ENCODE peak calls at places on chromosomes 13 and 19, in ten cellular contexts. X is heart right ventricle, W is tibial nerve, A is breast epithelium, L is pancreas, S is A673, J is heart left ventricle, P is sigmoid colon, T is psoas muscle, Q is mammary epithelial cell. M is an unnamed sample.

GRCh38 chr19:11322269-11323024 is 17.0 kb downstream of the RAB3D start:
- DNase-seq in J (peak), S (no peak), L (no peak), X (no peak), T (no peak), W (no peak), Q (no peak), P (no peak), A (no peak), M (no peak)

GRCh38 chr19:51417107-51417806 is at the start of gene SIGLEC10:
- DNase-seq in W (no peak), S (no peak), X (peak), L (no peak), A (no peak), P (no peak), T (no peak), J (peak), Q (no peak), M (no peak)

GRCh38 chr19:13629687-13630357 is 123.5 kb upstream of the CACNA1A start:
- DNase-seq in T (no peak), J (no peak), X (no peak), L (no peak), W (no peak), Q (peak), S (peak), A (no peak), P (no peak), M (no peak)

GRCh38 chr19:39430675-39431593 is 4.8 kb downstream of the RPS16 start:
- DNase-seq in L (no peak), P (no peak), A (no peak), Q (peak), T (no peak), J (peak), W (no peak), X (peak), S (peak), M (no peak)

GRCh38 chr19:7515091-7515470 is 822 bp upstream of the ZNF358 start:
- DNase-seq in J (peak), L (no peak), A (no peak), P (peak), Q (no peak), T (no peak), S (no peak), W (no peak), X (peak), M (no peak)

GRCh38 chr13:101059803-101060202 is 356.5 kb downstream of the NALCN start:
- DNase-seq in A (no peak), X (no peak), S (no peak), W (no peak), J (no peak), T (no peak), P (no peak), Q (no peak), L (no peak), M (no peak)

GRCh38 chr13:112692104-112692503 is 2.3 kb downstream of the ATP11A start:
- DNase-seq in S (no peak), Q (no peak), J (no peak), W (no peak), X (no peak), T (no peak), A (no peak), P (no peak), L (no peak), M (no peak)

GRCh38 chr13:98105929-98106336 is 37.0 kb upstream of the FARP1 start:
- DNase-seq in W (no peak), L (no peak), S (peak), J (peak), P (no peak), T (no peak), Q (no peak), X (peak), A (peak), M (no peak)

GRCh38 chr19:282501-282900 is 8.7 kb downstream of the PLPP2 start:
- DNase-seq in P (no peak), W (no peak), A (no peak), J (no peak), L (no peak), S (no peak), Q (no peak), X (no peak), T (peak), M (no peak)

GRCh38 chr13:41694902-41695301 is 237.6 kb downstream of the RGCC start:
- DNase-seq in P (peak), Q (peak), L (no peak), W (peak), T (peak), A (no peak), S (peak), X (peak), J (peak), M (no peak)

GRCh38 chr19:30566681-30567420 is 194.7 kb downstream of the ZNF536 start:
- DNase-seq in T (no peak), A (no peak), Q (no peak), J (no peak), S (no peak), W (no peak), X (no peak), P (no peak), L (no peak), M (no peak)

GRCh38 chr13:72463561-72463960 is 263.9 kb downstream of the MZT1 start:
- DNase-seq in X (peak), T (no peak), Q (no peak), W (no peak), J (no peak), S (no peak), L (no peak), P (peak), A (no peak), M (no peak)

GRCh38 chr19:55283548-55284393 is at the start of gene BRSK1:
- DNase-seq in T (peak), X (peak), P (peak), S (peak), W (no peak), J (peak), A (no peak), Q (no peak), L (no peak), M (peak)

GRCh38 chr19:6739390-6739883 is at the start of gene TRIP10:
- DNase-seq in J (peak), Q (peak), S (peak), A (peak), T (peak), X (peak), P (peak), W (peak), L (peak), M (peak)

GRCh38 chr19:43351998-43352746 is 1.3 kb upstream of the CD177 start:
- DNase-seq in X (no peak), S (no peak), A (no peak), J (no peak), W (no peak), L (no peak), T (no peak), P (no peak), Q (no peak), M (no peak)

GRCh38 chr13:75443356-75443958 is 38.5 kb downstream of the TBC1D4 start:
- DNase-seq in A (no peak), J (no peak), Q (no peak), S (no peak), X (no peak), L (no peak), P (no peak), W (no peak), T (no peak), M (no peak)

GRCh38 chr13:38395505-38395803 is 45.8 kb downstream of the UFM1 start:
- DNase-seq in L (no peak), J (no peak), A (no peak), X (no peak), T (no peak), S (no peak), W (no peak), Q (peak), P (no peak), M (no peak)

GRCh38 chr13:110304256-110304655 is 2.7 kb downstream of the COL4A1 start:
- DNase-seq in P (peak), T (no peak), J (no peak), X (no peak), Q (no peak), A (no peak), W (no peak), L (no peak), S (no peak), M (no peak)

GRCh38 chr19:38551450-38551813 is 66.3 kb downstream of the MAP4K1 start:
- DNase-seq in L (no peak), T (peak), A (no peak), Q (no peak), P (no peak), S (no peak), W (no peak), X (no peak), J (no peak), M (no peak)

GRCh38 chr13:110238795-110239194 is 68.2 kb downstream of the COL4A1 start:
- DNase-seq in T (peak), Q (no peak), J (no peak), W (no peak), L (no peak), A (no peak), S (no peak), X (peak), P (no peak), M (no peak)

GRCh38 chr19:13169769-13170168 is 19.6 kb downstream of the IER2 start:
- DNase-seq in Q (peak), X (no peak), P (no peak), A (peak), W (no peak), L (no peak), J (peak), T (no peak), S (no peak), M (no peak)

GRCh38 chr13:29572575-29572974 is 22.9 kb downstream of the SLC7A1 start:
- DNase-seq in J (no peak), A (no peak), X (no peak), Q (no peak), L (no peak), P (no peak), W (no peak), T (no peak), S (no peak), M (no peak)

GRCh38 chr13:97855570-97855970 is 97.9 kb upstream of the IPO5 start:
- DNase-seq in J (no peak), L (no peak), W (no peak), S (peak), P (peak), X (peak), A (no peak), T (no peak), Q (peak), M (no peak)

GRCh38 chr19:16921766-16922591 is 33.2 kb downstream of the F2RL3 start:
- DNase-seq in X (no peak), Q (no peak), L (no peak), S (no peak), A (no peak), P (no peak), J (no peak), W (no peak), T (peak), M (no peak)

GRCh38 chr19:38648789-38649304 is 1.4 kb downstream of the ACTN4 start:
- DNase-seq in L (peak), A (no peak), P (no peak), S (no peak), Q (no peak), J (no peak), W (no peak), X (no peak), T (no peak), M (no peak)

GRCh38 chr13:29935309-29935981 is 85.0 kb upstream of the UBL3 start:
- DNase-seq in L (no peak), S (no peak), P (no peak), W (no peak), T (no peak), X (no peak), Q (no peak), A (no peak), J (no peak), M (peak)

GRCh38 chr19:34176581-34176980 is 4.3 kb downstream of the LSM14A start:
- DNase-seq in L (no peak), A (no peak), X (no peak), Q (no peak), S (no peak), T (no peak), W (no peak), J (no peak), P (no peak), M (no peak)

GRCh38 chr19:17103177-17103576 is 27.6 kb downstream of the MYO9B start:
- DNase-seq in X (no peak), J (no peak), Q (peak), W (no peak), T (no peak), L (no peak), A (no peak), P (no peak), S (peak), M (no peak)

GRCh38 chr13:71886880-71887279 is 19.9 kb upstream of the DACH1 start:
- DNase-seq in Q (no peak), A (no peak), L (no peak), T (no peak), W (no peak), S (no peak), J (no peak), X (no peak), P (no peak), M (no peak)

GRCh38 chr13:43301341-43301969 is 278.1 kb downstream of the DNAJC15 start:
- DNase-seq in W (no peak), X (no peak), L (no peak), A (no peak), J (no peak), P (no peak), S (peak), Q (no peak), T (no peak), M (no peak)

GRCh38 chr13:68708336-68708908 is 1399.2 kb upstream of the ATXN8OS start:
- DNase-seq in P (no peak), J (no peak), Q (no peak), L (peak), S (no peak), T (no peak), A (no peak), X (no peak), W (no peak), M (no peak)

GRCh38 chr13:48892311-48892710 is 83.4 kb upstream of the FNDC3A start:
- DNase-seq in P (no peak), S (peak), W (no peak), Q (peak), X (no peak), L (no peak), T (no peak), J (no peak), A (no peak), M (no peak)

GRCh38 chr13:95710313-95710712 is 33.4 kb downstream of the DNAJC3 start:
- DNase-seq in T (no peak), A (no peak), X (no peak), W (no peak), P (no peak), J (no peak), Q (peak), S (peak), L (no peak), M (no peak)

GRCh38 chr13:94713556-94714182 is 1.3 kb upstream of the SOX21 start:
- DNase-seq in S (no peak), J (no peak), T (no peak), Q (no peak), L (peak), X (no peak), A (no peak), W (no peak), P (no peak), M (no peak)

GRCh38 chr13:61183670-61184069 is 232.0 kb downstream of the PCDH20 start:
- DNase-seq in J (no peak), Q (no peak), P (no peak), S (no peak), W (no peak), T (no peak), X (no peak), L (no peak), A (no peak), M (no peak)
- H3K27ac ChIP-seq in J (no peak), Q (no peak), P (no peak), S (no peak), W (no peak), T (no peak), X (no peak), L (no peak), A (no peak), M (no peak)

DNA sequence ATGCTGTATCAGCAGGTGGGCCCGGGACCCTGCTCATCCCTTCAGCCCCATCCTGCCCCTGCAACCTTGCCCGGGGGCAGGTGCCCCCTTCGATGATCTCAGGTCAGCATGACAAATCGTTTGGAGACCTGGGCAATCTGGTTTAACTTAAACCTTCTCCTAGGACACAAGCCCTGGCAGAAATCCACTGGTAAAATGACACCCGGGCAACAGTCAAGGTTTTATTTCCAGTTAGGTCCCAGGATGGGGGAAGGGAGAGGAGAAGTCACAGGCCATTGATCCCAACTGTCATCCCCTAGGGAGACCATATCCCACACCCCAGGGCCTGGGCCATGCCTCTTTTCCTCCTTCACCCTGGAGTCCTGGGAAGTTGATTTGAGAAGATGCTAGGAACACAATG is 1.8 kb upstream of the PLIN5 start:
- DNase-seq in Q (no peak), S (no peak), W (no peak), P (no peak), A (no peak), J (no peak), X (no peak), T (no peak), L (peak), M (no peak)
- H3K27ac ChIP-seq in Q (no peak), S (no peak), W (no peak), P (no peak), A (no peak), J (peak), X (no peak), T (peak), L (no peak), M (no peak)

GRCh38 chr13:79660361-79660760 is 179.4 kb downstream of the NDFIP2 start:
- DNase-seq in W (no peak), J (no peak), X (no peak), T (no peak), S (no peak), L (no peak), Q (no peak), A (no peak), P (no peak), M (no peak)
- H3K27ac ChIP-seq in W (no peak), J (no peak), X (no peak), T (peak), S (no peak), L (no peak), Q (no peak), A (no peak), P (no peak), M (no peak)

GRCh38 chr19:48720613-48721296 is 1.2 kb upstream of the MAMSTR start:
- DNase-seq in S (peak), Q (peak), A (peak), X (peak), L (peak), T (peak), W (peak), J (peak), P (peak), M (peak)
- H3K27ac ChIP-seq in S (peak), Q (peak), A (peak), X (peak), L (peak), T (peak), W (peak), J (peak), P (peak), M (peak)

DNA sequence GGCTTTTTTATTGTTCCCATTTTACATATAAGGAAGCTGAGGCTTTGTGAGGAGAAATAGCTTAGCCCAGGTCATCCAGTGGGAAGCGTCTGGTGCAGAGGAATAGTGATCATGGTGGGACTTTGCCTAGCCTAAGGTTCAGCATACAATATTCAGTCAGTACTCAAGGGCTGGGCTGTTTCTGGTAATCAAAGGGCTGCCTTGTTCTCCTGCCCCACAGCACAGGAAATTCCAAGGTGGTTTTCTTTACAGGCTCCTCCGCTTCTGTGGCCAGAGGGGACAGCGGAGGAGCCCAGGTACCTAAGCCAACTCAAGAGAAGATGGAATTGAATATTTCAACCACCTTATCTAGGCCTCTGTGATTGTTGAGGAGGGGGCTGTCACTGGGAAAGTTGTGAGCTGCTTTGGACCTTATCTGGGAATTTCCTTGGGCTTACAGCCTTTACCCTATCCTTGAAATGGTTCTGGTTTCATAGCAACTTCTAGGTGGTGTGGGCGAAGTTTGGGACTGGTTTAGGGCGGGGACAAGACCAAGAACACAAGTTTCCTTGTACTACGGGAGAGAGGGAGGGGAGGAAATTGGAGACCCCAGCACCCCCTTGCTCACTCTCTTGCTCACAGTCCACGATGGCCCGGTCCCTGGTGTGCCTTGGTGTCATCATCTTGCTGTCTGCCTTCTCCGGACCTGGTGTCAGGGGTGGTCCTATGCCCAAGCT is at the start of gene MIA:
- DNase-seq in W (no peak), X (no peak), L (no peak), J (no peak), T (no peak), P (no peak), Q (peak), S (no peak), A (no peak), M (no peak)
- H3K27ac ChIP-seq in W (peak), X (no peak), L (no peak), J (no peak), T (no peak), P (peak), Q (peak), S (no peak), A (peak), M (no peak)